ENCODE peak calls at places on chromosomes 4 and X, in five cellular contexts. G, Y, T, Z and E are unnamed samples.

GRCh38 chrX:458631-459061 is 71.9 kb upstream of the PPP2R3B start:
- DNase-seq in Y (no peak), Z (no peak), T (no peak), G (no peak), E (no peak)

GRCh38 chrX:3549442-3549875 is 164.0 kb downstream of the PRKX start:
- DNase-seq in Z (peak), Y (peak), G (peak), T (no peak), E (peak)

GRCh38 chrX:134600714-134601113 is 57.6 kb downstream of the PLAC1 start:
- DNase-seq in Y (peak), G (peak), T (no peak), Z (peak), E (peak)

GRCh38 chrX:151875270-151876026 is 37.2 kb upstream of the MAGEA4 start:
- DNase-seq in Z (no peak), T (no peak), Y (no peak), G (no peak), E (no peak)

GRCh38 chrX:141278306-141278705 is 36.0 kb upstream of the SPANXC start:
- DNase-seq in T (no peak), Z (peak), Y (peak), G (peak), E (peak)

GRCh38 chrX:71815906-71816156 is 52.7 kb downstream of the CXorf49B start:
- DNase-seq in G (no peak), Y (no peak), Z (no peak), T (no peak), E (no peak)

GRCh38 chrX:39930777-39931553 is 166.8 kb downstream of the BCOR start:
- DNase-seq in T (no peak), Z (no peak), Y (no peak), G (no peak), E (no peak)

GRCh38 chrX:40166582-40166981 is 68.8 kb upstream of the BCOR start:
- DNase-seq in Y (peak), T (no peak), Z (no peak), G (no peak), E (peak)

GRCh38 chr4:47686294-47686872 is 151.5 kb downstream of the CORIN start:
- DNase-seq in Z (peak), T (no peak), Y (peak), G (peak), E (peak)

GRCh38 chrX:24395775-24396174 is 35.3 kb downstream of the SUPT20HL1 start:
- DNase-seq in G (peak), Y (peak), Z (peak), T (peak), E (peak)

GRCh38 chr4:37268311-37268710 is 23.8 kb downstream of the NWD2 start:
- DNase-seq in Y (no peak), T (no peak), G (no peak), Z (no peak), E (no peak)

GRCh38 chr4:187256897-187257296 is 533.2 kb upstream of the FAT1 start:
- DNase-seq in Z (no peak), G (no peak), T (no peak), Y (no peak), E (no peak)

GRCh38 chr4:6900181-6900812 is 9.3 kb upstream of the TBC1D14 start:
- DNase-seq in G (no peak), Z (no peak), T (no peak), Y (no peak), E (no peak)

GRCh38 chrX:24145340-24146186 is 4.0 kb upstream of the ZFX start:
- DNase-seq in T (peak), Z (peak), G (no peak), Y (peak), E (peak)

GRCh38 chr4:70902577-70903281 is 560 bp downstream of the MOB1B start:
- DNase-seq in G (peak), Y (no peak), T (no peak), Z (no peak), E (no peak)

GRCh38 chr4:8618961-8619720 is 26.6 kb downstream of the CPZ start:
- DNase-seq in Z (no peak), G (no peak), T (no peak), Y (no peak), E (no peak)

GRCh38 chr4:11724731-11725130 is 296.0 kb upstream of the HS3ST1 start:
- DNase-seq in T (no peak), G (peak), Y (peak), Z (peak), E (peak)

GRCh38 chrX:113868716-113869115 is 715.2 kb upstream of the HTR2C start:
- DNase-seq in Z (no peak), T (no peak), G (peak), Y (no peak), E (no peak)

GRCh38 chr4:8108991-8109390 is 49.6 kb downstream of the ABLIM2 start:
- DNase-seq in Z (no peak), Y (no peak), G (no peak), T (no peak), E (no peak)

GRCh38 chr4:22019676-22020075 is 71.1 kb upstream of the KCNIP4 start:
- DNase-seq in G (peak), Z (no peak), T (no peak), Y (peak), E (peak)

GRCh38 chr4:47933798-47934197 is 19.4 kb upstream of the NFXL1 start:
- DNase-seq in T (no peak), Y (peak), Z (peak), G (peak), E (peak)

GRCh38 chr4:162565730-162566129 is 401.9 kb upstream of the FSTL5 start:
- DNase-seq in G (no peak), Z (no peak), T (no peak), Y (no peak), E (no peak)

GRCh38 chr4:33063238-33063637 is 2343.1 kb downstream of the PCDH7 start:
- DNase-seq in T (peak), Z (peak), Y (peak), G (peak), E (peak)

GRCh38 chrX:25646156-25646555 is 492.0 kb upstream of the MAGEB18 start:
- DNase-seq in Y (no peak), Z (no peak), G (no peak), T (no peak), E (no peak)

GRCh38 chr4:1116837-1117236 is 3.5 kb upstream of the RNF212 start:
- DNase-seq in G (peak), T (no peak), Y (peak), Z (peak), E (peak)

GRCh38 chr4:44415251-44415650 is 33.4 kb downstream of the KCTD8 start:
- DNase-seq in T (no peak), Y (no peak), Z (no peak), G (no peak), E (no peak)

GRCh38 chr4:68498413-68499007 is 51.2 kb downstream of the TMPRSS11E start:
- DNase-seq in T (peak), G (peak), Z (peak), Y (peak), E (peak)

GRCh38 chr4:82491251-82491960 is 61.0 kb downstream of the ENOPH1 start:
- DNase-seq in Y (no peak), Z (peak), G (no peak), T (no peak), E (peak)